ENCODE peak calls at places on chromosome 14, in seven cellular contexts. One of them, this sample, is unnamed.

GRCh38 chr14:95339301-95339865 is 19.7 kb upstream of the CLMN start:
- DNase-seq in stimulated activated CD4-positive, alpha-beta T cell treated with anti-CD3 and anti-CD28 coated beads, Interleukin-1b, Interleukin-23, amount 100 ng/mL, for 1 hour: no peak
- DNase-seq in activated T-cell treated with anti-CD3 and anti-CD28 coated beads for 4 hours: no peak
- DNase-seq in left ventricle myocardium inferior: no peak
- DNase-seq in dermis microvascular lymphatic vessel endothelial cell: no peak
- DNase-seq in iris pigment epithelial cell: no peak
- DNase-seq in choroid plexus epithelial cell: no peak
- DNase-seq in this sample: no peak

GRCh38 chr14:23123419-23123818 is 4.4 kb upstream of the CEBPE start:
- DNase-seq in stimulated activated CD4-positive, alpha-beta T cell treated with anti-CD3 and anti-CD28 coated beads, Interleukin-1b, Interleukin-23, amount 100 ng/mL, for 1 hour: no peak
- DNase-seq in dermis microvascular lymphatic vessel endothelial cell: no peak
- DNase-seq in left ventricle myocardium inferior: peak
- DNase-seq in activated T-cell treated with anti-CD3 and anti-CD28 coated beads for 4 hours: no peak
- DNase-seq in choroid plexus epithelial cell: no peak
- DNase-seq in iris pigment epithelial cell: no peak
- DNase-seq in this sample: no peak

GRCh38 chr14:58774531-58774930 is 136.8 kb downstream of the DACT1 start:
- DNase-seq in activated T-cell treated with anti-CD3 and anti-CD28 coated beads for 4 hours: no peak
- DNase-seq in dermis microvascular lymphatic vessel endothelial cell: no peak
- DNase-seq in choroid plexus epithelial cell: no peak
- DNase-seq in iris pigment epithelial cell: no peak
- DNase-seq in left ventricle myocardium inferior: no peak
- DNase-seq in stimulated activated CD4-positive, alpha-beta T cell treated with anti-CD3 and anti-CD28 coated beads, Interleukin-1b, Interleukin-23, amount 100 ng/mL, for 1 hour: no peak
- DNase-seq in this sample: no peak

GRCh38 chr14:52061380-52061779 is 7.5 kb downstream of the NID2 start:
- DNase-seq in activated T-cell treated with anti-CD3 and anti-CD28 coated beads for 4 hours: no peak
- DNase-seq in stimulated activated CD4-positive, alpha-beta T cell treated with anti-CD3 and anti-CD28 coated beads, Interleukin-1b, Interleukin-23, amount 100 ng/mL, for 1 hour: no peak
- DNase-seq in choroid plexus epithelial cell: no peak
- DNase-seq in left ventricle myocardium inferior: peak
- DNase-seq in iris pigment epithelial cell: no peak
- DNase-seq in dermis microvascular lymphatic vessel endothelial cell: no peak
- DNase-seq in this sample: no peak

GRCh38 chr14:31154956-31155355 is 52.6 kb downstream of the HECTD1 start:
- DNase-seq in iris pigment epithelial cell: peak
- DNase-seq in choroid plexus epithelial cell: peak
- DNase-seq in left ventricle myocardium inferior: no peak
- DNase-seq in stimulated activated CD4-positive, alpha-beta T cell treated with anti-CD3 and anti-CD28 coated beads, Interleukin-1b, Interleukin-23, amount 100 ng/mL, for 1 hour: no peak
- DNase-seq in activated T-cell treated with anti-CD3 and anti-CD28 coated beads for 4 hours: no peak
- DNase-seq in dermis microvascular lymphatic vessel endothelial cell: no peak
- DNase-seq in this sample: no peak

GRCh38 chr14:100882991-100883788 is 20.3 kb downstream of the RTL1 start:
- DNase-seq in choroid plexus epithelial cell: no peak
- DNase-seq in activated T-cell treated with anti-CD3 and anti-CD28 coated beads for 4 hours: no peak
- DNase-seq in iris pigment epithelial cell: no peak
- DNase-seq in stimulated activated CD4-positive, alpha-beta T cell treated with anti-CD3 and anti-CD28 coated beads, Interleukin-1b, Interleukin-23, amount 100 ng/mL, for 1 hour: no peak
- DNase-seq in left ventricle myocardium inferior: peak
- DNase-seq in dermis microvascular lymphatic vessel endothelial cell: no peak
- DNase-seq in this sample: no peak

GRCh38 chr14:103023881-103024473 is 33.4 kb downstream of the CDC42BPB start:
- DNase-seq in dermis microvascular lymphatic vessel endothelial cell: peak
- DNase-seq in choroid plexus epithelial cell: peak
- DNase-seq in iris pigment epithelial cell: peak
- DNase-seq in left ventricle myocardium inferior: peak
- DNase-seq in stimulated activated CD4-positive, alpha-beta T cell treated with anti-CD3 and anti-CD28 coated beads, Interleukin-1b, Interleukin-23, amount 100 ng/mL, for 1 hour: no peak
- DNase-seq in activated T-cell treated with anti-CD3 and anti-CD28 coated beads for 4 hours: no peak
- DNase-seq in this sample: no peak

GRCh38 chr14:68959035-68959434 is 20.1 kb downstream of the ACTN1 start:
- DNase-seq in activated T-cell treated with anti-CD3 and anti-CD28 coated beads for 4 hours: no peak
- DNase-seq in left ventricle myocardium inferior: no peak
- DNase-seq in stimulated activated CD4-positive, alpha-beta T cell treated with anti-CD3 and anti-CD28 coated beads, Interleukin-1b, Interleukin-23, amount 100 ng/mL, for 1 hour: no peak
- DNase-seq in dermis microvascular lymphatic vessel endothelial cell: no peak
- DNase-seq in iris pigment epithelial cell: peak
- DNase-seq in choroid plexus epithelial cell: peak
- DNase-seq in this sample: no peak

GRCh38 chr14:72891666-72892102 is 2.2 kb downstream of the DPF3 start:
- DNase-seq in left ventricle myocardium inferior: no peak
- DNase-seq in choroid plexus epithelial cell: no peak
- DNase-seq in stimulated activated CD4-positive, alpha-beta T cell treated with anti-CD3 and anti-CD28 coated beads, Interleukin-1b, Interleukin-23, amount 100 ng/mL, for 1 hour: no peak
- DNase-seq in iris pigment epithelial cell: no peak
- DNase-seq in dermis microvascular lymphatic vessel endothelial cell: no peak
- DNase-seq in activated T-cell treated with anti-CD3 and anti-CD28 coated beads for 4 hours: no peak
- DNase-seq in this sample: no peak

GRCh38 chr14:71932229-71932951 is at the start of gene RGS6:
- DNase-seq in left ventricle myocardium inferior: peak
- DNase-seq in iris pigment epithelial cell: peak
- DNase-seq in stimulated activated CD4-positive, alpha-beta T cell treated with anti-CD3 and anti-CD28 coated beads, Interleukin-1b, Interleukin-23, amount 100 ng/mL, for 1 hour: no peak
- DNase-seq in activated T-cell treated with anti-CD3 and anti-CD28 coated beads for 4 hours: no peak
- DNase-seq in dermis microvascular lymphatic vessel endothelial cell: no peak
- DNase-seq in choroid plexus epithelial cell: peak
- DNase-seq in this sample: no peak

GRCh38 chr14:33734387-33734786 is 216.5 kb downstream of the EGLN3 start:
- DNase-seq in dermis microvascular lymphatic vessel endothelial cell: peak
- DNase-seq in activated T-cell treated with anti-CD3 and anti-CD28 coated beads for 4 hours: no peak
- DNase-seq in iris pigment epithelial cell: no peak
- DNase-seq in stimulated activated CD4-positive, alpha-beta T cell treated with anti-CD3 and anti-CD28 coated beads, Interleukin-1b, Interleukin-23, amount 100 ng/mL, for 1 hour: no peak
- DNase-seq in choroid plexus epithelial cell: no peak
- DNase-seq in left ventricle myocardium inferior: no peak
- DNase-seq in this sample: no peak

GRCh38 chr14:93648440-93649168 is 139.7 kb downstream of the PRIMA1 start:
- DNase-seq in iris pigment epithelial cell: no peak
- DNase-seq in left ventricle myocardium inferior: no peak
- DNase-seq in activated T-cell treated with anti-CD3 and anti-CD28 coated beads for 4 hours: no peak
- DNase-seq in choroid plexus epithelial cell: peak
- DNase-seq in dermis microvascular lymphatic vessel endothelial cell: no peak
- DNase-seq in stimulated activated CD4-positive, alpha-beta T cell treated with anti-CD3 and anti-CD28 coated beads, Interleukin-1b, Interleukin-23, amount 100 ng/mL, for 1 hour: no peak
- DNase-seq in this sample: peak

GRCh38 chr14:33271216-33271615 is 332.5 kb downstream of the NPAS3 start:
- DNase-seq in dermis microvascular lymphatic vessel endothelial cell: no peak
- DNase-seq in activated T-cell treated with anti-CD3 and anti-CD28 coated beads for 4 hours: no peak
- DNase-seq in stimulated activated CD4-positive, alpha-beta T cell treated with anti-CD3 and anti-CD28 coated beads, Interleukin-1b, Interleukin-23, amount 100 ng/mL, for 1 hour: no peak
- DNase-seq in left ventricle myocardium inferior: no peak
- DNase-seq in choroid plexus epithelial cell: peak
- DNase-seq in iris pigment epithelial cell: peak
- DNase-seq in this sample: no peak

GRCh38 chr14:74574706-74575105 is 37.3 kb downstream of the LTBP2 start:
- DNase-seq in iris pigment epithelial cell: no peak
- DNase-seq in activated T-cell treated with anti-CD3 and anti-CD28 coated beads for 4 hours: no peak
- DNase-seq in left ventricle myocardium inferior: no peak
- DNase-seq in dermis microvascular lymphatic vessel endothelial cell: no peak
- DNase-seq in choroid plexus epithelial cell: no peak
- DNase-seq in stimulated activated CD4-positive, alpha-beta T cell treated with anti-CD3 and anti-CD28 coated beads, Interleukin-1b, Interleukin-23, amount 100 ng/mL, for 1 hour: no peak
- DNase-seq in this sample: no peak

GRCh38 chr14:65961004-65961403 is 525.2 kb upstream of the CCDC196 start:
- DNase-seq in choroid plexus epithelial cell: peak
- DNase-seq in stimulated activated CD4-positive, alpha-beta T cell treated with anti-CD3 and anti-CD28 coated beads, Interleukin-1b, Interleukin-23, amount 100 ng/mL, for 1 hour: no peak
- DNase-seq in activated T-cell treated with anti-CD3 and anti-CD28 coated beads for 4 hours: peak
- DNase-seq in left ventricle myocardium inferior: peak
- DNase-seq in dermis microvascular lymphatic vessel endothelial cell: no peak
- DNase-seq in iris pigment epithelial cell: peak
- DNase-seq in this sample: no peak

GRCh38 chr14:50801706-50802105 is 29.3 kb downstream of the NIN start:
- DNase-seq in activated T-cell treated with anti-CD3 and anti-CD28 coated beads for 4 hours: no peak
- DNase-seq in dermis microvascular lymphatic vessel endothelial cell: no peak
- DNase-seq in stimulated activated CD4-positive, alpha-beta T cell treated with anti-CD3 and anti-CD28 coated beads, Interleukin-1b, Interleukin-23, amount 100 ng/mL, for 1 hour: no peak
- DNase-seq in left ventricle myocardium inferior: no peak
- DNase-seq in choroid plexus epithelial cell: peak
- DNase-seq in iris pigment epithelial cell: peak
- DNase-seq in this sample: no peak

GRCh38 chr14:104731249-104731924 is 7.4 kb downstream of the ADSS1 start:
- DNase-seq in iris pigment epithelial cell: no peak
- DNase-seq in left ventricle myocardium inferior: no peak
- DNase-seq in activated T-cell treated with anti-CD3 and anti-CD28 coated beads for 4 hours: no peak
- DNase-seq in dermis microvascular lymphatic vessel endothelial cell: no peak
- DNase-seq in choroid plexus epithelial cell: no peak
- DNase-seq in stimulated activated CD4-positive, alpha-beta T cell treated with anti-CD3 and anti-CD28 coated beads, Interleukin-1b, Interleukin-23, amount 100 ng/mL, for 1 hour: no peak
- DNase-seq in this sample: no peak

GRCh38 chr14:22981090-22982012 is 1.0 kb downstream of the AJUBA start:
- DNase-seq in stimulated activated CD4-positive, alpha-beta T cell treated with anti-CD3 and anti-CD28 coated beads, Interleukin-1b, Interleukin-23, amount 100 ng/mL, for 1 hour: no peak
- DNase-seq in choroid plexus epithelial cell: no peak
- DNase-seq in activated T-cell treated with anti-CD3 and anti-CD28 coated beads for 4 hours: no peak
- DNase-seq in iris pigment epithelial cell: no peak
- DNase-seq in left ventricle myocardium inferior: no peak
- DNase-seq in dermis microvascular lymphatic vessel endothelial cell: no peak
- DNase-seq in this sample: no peak

GRCh38 chr14:33768458-33768830 is 182.4 kb downstream of the EGLN3 start:
- DNase-seq in activated T-cell treated with anti-CD3 and anti-CD28 coated beads for 4 hours: no peak
- DNase-seq in dermis microvascular lymphatic vessel endothelial cell: no peak
- DNase-seq in choroid plexus epithelial cell: peak
- DNase-seq in stimulated activated CD4-positive, alpha-beta T cell treated with anti-CD3 and anti-CD28 coated beads, Interleukin-1b, Interleukin-23, amount 100 ng/mL, for 1 hour: no peak
- DNase-seq in left ventricle myocardium inferior: no peak
- DNase-seq in iris pigment epithelial cell: peak
- DNase-seq in this sample: no peak

GRCh38 chr14:64707661-64708060 is 3.4 kb downstream of the PLEKHG3 start:
- DNase-seq in dermis microvascular lymphatic vessel endothelial cell: no peak
- DNase-seq in activated T-cell treated with anti-CD3 and anti-CD28 coated beads for 4 hours: no peak
- DNase-seq in choroid plexus epithelial cell: peak
- DNase-seq in iris pigment epithelial cell: peak
- DNase-seq in stimulated activated CD4-positive, alpha-beta T cell treated with anti-CD3 and anti-CD28 coated beads, Interleukin-1b, Interleukin-23, amount 100 ng/mL, for 1 hour: no peak
- DNase-seq in left ventricle myocardium inferior: no peak
- DNase-seq in this sample: no peak

GRCh38 chr14:100673085-100673806 is 53.4 kb upstream of the DLK1 start:
- DNase-seq in activated T-cell treated with anti-CD3 and anti-CD28 coated beads for 4 hours: no peak
- DNase-seq in choroid plexus epithelial cell: no peak
- DNase-seq in stimulated activated CD4-positive, alpha-beta T cell treated with anti-CD3 and anti-CD28 coated beads, Interleukin-1b, Interleukin-23, amount 100 ng/mL, for 1 hour: no peak
- DNase-seq in dermis microvascular lymphatic vessel endothelial cell: no peak
- DNase-seq in left ventricle myocardium inferior: no peak
- DNase-seq in iris pigment epithelial cell: no peak
- DNase-seq in this sample: no peak

GRCh38 chr14:57578427-57579220 is 85.0 kb upstream of the CCDC198 start:
- DNase-seq in choroid plexus epithelial cell: no peak
- DNase-seq in iris pigment epithelial cell: no peak
- DNase-seq in left ventricle myocardium inferior: no peak
- DNase-seq in dermis microvascular lymphatic vessel endothelial cell: no peak
- DNase-seq in activated T-cell treated with anti-CD3 and anti-CD28 coated beads for 4 hours: no peak
- DNase-seq in stimulated activated CD4-positive, alpha-beta T cell treated with anti-CD3 and anti-CD28 coated beads, Interleukin-1b, Interleukin-23, amount 100 ng/mL, for 1 hour: no peak
- DNase-seq in this sample: no peak

GRCh38 chr14:60184597-60185555 is 19.7 kb upstream of the DHRS7 start:
- DNase-seq in dermis microvascular lymphatic vessel endothelial cell: no peak
- DNase-seq in iris pigment epithelial cell: no peak
- DNase-seq in stimulated activated CD4-positive, alpha-beta T cell treated with anti-CD3 and anti-CD28 coated beads, Interleukin-1b, Interleukin-23, amount 100 ng/mL, for 1 hour: no peak
- DNase-seq in left ventricle myocardium inferior: no peak
- DNase-seq in activated T-cell treated with anti-CD3 and anti-CD28 coated beads for 4 hours: no peak
- DNase-seq in choroid plexus epithelial cell: no peak
- DNase-seq in this sample: no peak

GRCh38 chr14:41597647-41598046 is 9.0 kb upstream of the LRFN5 start:
- DNase-seq in activated T-cell treated with anti-CD3 and anti-CD28 coated beads for 4 hours: no peak
- DNase-seq in iris pigment epithelial cell: no peak
- DNase-seq in choroid plexus epithelial cell: no peak
- DNase-seq in left ventricle myocardium inferior: no peak
- DNase-seq in stimulated activated CD4-positive, alpha-beta T cell treated with anti-CD3 and anti-CD28 coated beads, Interleukin-1b, Interleukin-23, amount 100 ng/mL, for 1 hour: no peak
- DNase-seq in dermis microvascular lymphatic vessel endothelial cell: no peak
- DNase-seq in this sample: no peak

GRCh38 chr14:94471045-94471444 is 5.0 kb downstream of the SERPINA9 start:
- DNase-seq in iris pigment epithelial cell: no peak
- DNase-seq in activated T-cell treated with anti-CD3 and anti-CD28 coated beads for 4 hours: no peak
- DNase-seq in stimulated activated CD4-positive, alpha-beta T cell treated with anti-CD3 and anti-CD28 coated beads, Interleukin-1b, Interleukin-23, amount 100 ng/mL, for 1 hour: no peak
- DNase-seq in dermis microvascular lymphatic vessel endothelial cell: no peak
- DNase-seq in choroid plexus epithelial cell: no peak
- DNase-seq in left ventricle myocardium inferior: no peak
- DNase-seq in this sample: no peak

GRCh38 chr14:69719501-69719951 is 47.4 kb upstream of the SRSF5 start:
- DNase-seq in stimulated activated CD4-positive, alpha-beta T cell treated with anti-CD3 and anti-CD28 coated beads, Interleukin-1b, Interleukin-23, amount 100 ng/mL, for 1 hour: no peak
- DNase-seq in iris pigment epithelial cell: peak
- DNase-seq in left ventricle myocardium inferior: peak
- DNase-seq in dermis microvascular lymphatic vessel endothelial cell: peak
- DNase-seq in activated T-cell treated with anti-CD3 and anti-CD28 coated beads for 4 hours: no peak
- DNase-seq in choroid plexus epithelial cell: peak
- DNase-seq in this sample: no peak

GRCh38 chr14:22147716-22148115 is 441.3 kb downstream of the DAD1 start:
- DNase-seq in choroid plexus epithelial cell: no peak
- DNase-seq in activated T-cell treated with anti-CD3 and anti-CD28 coated beads for 4 hours: no peak
- DNase-seq in dermis microvascular lymphatic vessel endothelial cell: no peak
- DNase-seq in iris pigment epithelial cell: no peak
- DNase-seq in left ventricle myocardium inferior: no peak
- DNase-seq in stimulated activated CD4-positive, alpha-beta T cell treated with anti-CD3 and anti-CD28 coated beads, Interleukin-1b, Interleukin-23, amount 100 ng/mL, for 1 hour: no peak
- DNase-seq in this sample: no peak

GRCh38 chr14:54627718-54628345 is 60.9 kb downstream of the SAMD4A start:
- DNase-seq in iris pigment epithelial cell: peak
- DNase-seq in stimulated activated CD4-positive, alpha-beta T cell treated with anti-CD3 and anti-CD28 coated beads, Interleukin-1b, Interleukin-23, amount 100 ng/mL, for 1 hour: no peak
- DNase-seq in choroid plexus epithelial cell: peak
- DNase-seq in dermis microvascular lymphatic vessel endothelial cell: peak
- DNase-seq in left ventricle myocardium inferior: peak
- DNase-seq in activated T-cell treated with anti-CD3 and anti-CD28 coated beads for 4 hours: peak
- DNase-seq in this sample: peak

GRCh38 chr14:45891417-45892080 is 638.5 kb upstream of the MIS18BP1 start:
- DNase-seq in stimulated activated CD4-positive, alpha-beta T cell treated with anti-CD3 and anti-CD28 coated beads, Interleukin-1b, Interleukin-23, amount 100 ng/mL, for 1 hour: no peak
- DNase-seq in activated T-cell treated with anti-CD3 and anti-CD28 coated beads for 4 hours: no peak
- DNase-seq in dermis microvascular lymphatic vessel endothelial cell: no peak
- DNase-seq in choroid plexus epithelial cell: no peak
- DNase-seq in iris pigment epithelial cell: no peak
- DNase-seq in left ventricle myocardium inferior: no peak
- DNase-seq in this sample: no peak

This sample was measured in SK-N-MC.